ENCODE peak calls at places on chromosomes 6 and 20, in four cellular contexts. J is lower leg skin, S is right lobe of liver, K is GM12891. M is an unnamed sample.

GRCh38 chr6:5590187-5590586 is 328.9 kb downstream of the FARS2 start:
- DNase-seq in J (no peak), S (no peak), K (no peak), M (no peak)

GRCh38 chr6:137434640-137435039 is 59.6 kb downstream of the OLIG3 start:
- DNase-seq in J (no peak), S (no peak), K (no peak), M (no peak)

GRCh38 chr6:31140643-31141042 is 1.8 kb upstream of the PSORS1C2 start:
- DNase-seq in J (no peak), S (no peak), K (no peak), M (no peak)

GRCh38 chr6:149248688-149249369 is 68.7 kb upstream of the TAB2 start:
- DNase-seq in J (no peak), S (no peak), K (no peak), M (no peak)

GRCh38 chr20:63372971-63373885 is 12.1 kb upstream of the CHRNA4 start:
- DNase-seq in J (no peak), S (no peak), K (no peak), M (no peak)

GRCh38 chr6:162198925-162199324 is 528.6 kb downstream of the PRKN start:
- DNase-seq in J (no peak), S (no peak), K (no peak), M (no peak)

GRCh38 chr6:2784930-2785329 is 19.7 kb downstream of the WRNIP1 start:
- DNase-seq in J (no peak), S (no peak), K (no peak), M (no peak)

GRCh38 chr6:159899994-159900745 is 9.4 kb downstream of the MAS1 start:
- DNase-seq in J (no peak), S (no peak), K (no peak), M (no peak)

DNA sequence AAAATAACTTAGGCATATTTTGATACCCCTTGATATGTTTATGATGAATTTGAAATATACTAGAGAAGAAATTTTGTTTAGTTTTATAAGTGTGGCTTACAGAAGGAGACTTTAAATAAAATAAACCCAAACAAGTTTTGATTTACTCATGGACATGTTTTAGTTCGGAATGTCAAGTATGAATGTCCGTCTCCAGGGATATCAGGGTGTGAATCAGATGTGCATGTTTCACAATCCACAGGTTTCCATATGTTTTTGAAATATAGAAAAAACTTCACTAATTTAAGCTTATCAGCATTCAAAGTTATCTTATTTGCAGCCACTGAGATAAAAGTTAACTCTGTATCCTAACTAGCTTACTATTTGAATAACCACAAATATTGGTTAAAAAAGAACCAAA is 51.5 kb downstream of the PLCB1 start:
- DNase-seq in J (no peak), S (no peak), K (no peak), M (no peak)
- TF ChIP-seq POLR2A in J (no peak), S (no peak), K (no peak), M (no peak)

DNA sequence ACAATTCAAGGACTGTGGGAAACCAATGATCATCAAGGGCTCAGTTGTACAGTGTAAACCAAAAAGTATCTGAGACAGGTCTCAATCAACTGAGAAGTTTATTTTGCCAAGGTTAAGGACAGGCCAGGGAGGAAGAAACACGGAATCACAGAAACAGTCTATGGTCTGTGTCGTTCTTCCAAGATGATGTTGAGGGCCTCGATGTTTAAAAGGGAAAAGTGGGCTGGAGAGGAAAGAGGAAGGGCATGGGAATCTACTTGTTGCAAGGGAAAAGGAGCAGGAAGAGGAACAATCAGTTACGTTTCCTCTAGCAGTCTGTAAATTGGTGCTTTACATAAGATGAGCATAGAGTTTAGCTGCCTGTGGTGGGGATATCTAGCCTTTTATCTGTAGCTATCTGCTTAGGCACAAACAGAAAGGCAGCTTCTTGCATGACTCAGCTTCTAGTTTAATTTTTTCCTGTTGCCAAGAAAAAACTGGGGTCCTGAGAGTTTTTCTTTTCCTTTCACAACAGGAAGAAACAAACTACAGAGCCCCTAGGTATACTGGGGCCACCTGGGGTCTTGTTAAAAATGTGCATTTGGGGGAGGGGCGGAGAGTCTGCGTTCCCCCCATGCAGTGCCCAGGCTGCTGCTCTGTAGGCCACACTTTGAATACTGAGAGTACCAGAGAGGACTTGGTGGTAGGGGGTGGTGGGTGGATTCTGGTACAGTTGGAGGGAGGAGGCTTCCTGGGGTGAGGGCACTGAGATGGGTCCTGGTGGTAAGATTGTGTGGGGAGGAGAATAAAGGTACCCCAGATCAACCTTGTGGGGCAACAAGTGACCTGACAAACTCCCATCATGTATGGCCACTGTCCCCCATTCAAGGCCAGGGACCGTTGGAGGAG is 35.3 kb upstream of the EZR start:
- DNase-seq in J (no peak), S (no peak), K (no peak), M (no peak)
- TF ChIP-seq POLR2A in J (no peak), S (no peak), K (no peak), M (no peak)

GRCh38 chr6:68636710-68637470 is 1.8 kb downstream of the ADGRB3 start:
- DNase-seq in J (no peak), S (no peak), K (no peak), M (no peak)
- TF ChIP-seq POLR2A in J (no peak), S (no peak), K (no peak), M (no peak)

DNA sequence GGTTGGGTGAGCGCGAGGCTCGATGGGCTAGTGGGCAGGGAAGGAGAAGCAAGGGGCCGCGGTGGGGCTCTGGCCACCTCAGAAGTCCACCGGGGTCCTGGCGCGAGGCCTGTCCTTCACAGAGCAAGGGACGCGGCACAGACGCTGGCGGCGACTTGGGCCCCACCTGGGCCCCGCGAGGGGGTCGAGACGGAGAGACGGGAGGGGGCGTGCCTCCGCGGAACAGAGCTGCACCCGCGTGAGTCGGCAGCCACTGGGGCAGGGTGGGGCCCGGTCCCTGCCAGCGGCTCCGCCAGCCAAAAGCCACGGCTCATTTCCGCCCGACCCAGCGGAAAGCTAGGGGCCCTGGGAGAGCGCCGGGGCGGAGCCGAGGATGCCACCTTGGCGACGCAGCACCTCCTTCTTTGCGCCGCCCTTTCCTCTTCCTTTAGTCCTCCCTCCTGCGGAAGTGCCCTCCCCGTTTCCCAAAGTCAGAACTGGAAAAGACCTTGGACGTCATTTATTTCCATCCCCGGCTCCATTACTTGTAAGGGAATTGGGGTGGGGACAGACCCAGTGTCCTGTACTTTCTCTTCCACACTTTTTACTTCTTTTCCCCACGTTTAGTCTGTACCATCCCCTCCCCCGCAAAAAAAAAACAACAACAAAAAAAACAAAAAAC is at the start of gene CUL7:
- DNase-seq in J (peak; percentile 93), S (peak; percentile 94), K (peak; percentile 99), M (peak; percentile 99)
- TF ChIP-seq POLR2A in J (no peak), S (peak; percentile 86), K (peak; percentile 90), M (peak; percentile 92)

DNA sequence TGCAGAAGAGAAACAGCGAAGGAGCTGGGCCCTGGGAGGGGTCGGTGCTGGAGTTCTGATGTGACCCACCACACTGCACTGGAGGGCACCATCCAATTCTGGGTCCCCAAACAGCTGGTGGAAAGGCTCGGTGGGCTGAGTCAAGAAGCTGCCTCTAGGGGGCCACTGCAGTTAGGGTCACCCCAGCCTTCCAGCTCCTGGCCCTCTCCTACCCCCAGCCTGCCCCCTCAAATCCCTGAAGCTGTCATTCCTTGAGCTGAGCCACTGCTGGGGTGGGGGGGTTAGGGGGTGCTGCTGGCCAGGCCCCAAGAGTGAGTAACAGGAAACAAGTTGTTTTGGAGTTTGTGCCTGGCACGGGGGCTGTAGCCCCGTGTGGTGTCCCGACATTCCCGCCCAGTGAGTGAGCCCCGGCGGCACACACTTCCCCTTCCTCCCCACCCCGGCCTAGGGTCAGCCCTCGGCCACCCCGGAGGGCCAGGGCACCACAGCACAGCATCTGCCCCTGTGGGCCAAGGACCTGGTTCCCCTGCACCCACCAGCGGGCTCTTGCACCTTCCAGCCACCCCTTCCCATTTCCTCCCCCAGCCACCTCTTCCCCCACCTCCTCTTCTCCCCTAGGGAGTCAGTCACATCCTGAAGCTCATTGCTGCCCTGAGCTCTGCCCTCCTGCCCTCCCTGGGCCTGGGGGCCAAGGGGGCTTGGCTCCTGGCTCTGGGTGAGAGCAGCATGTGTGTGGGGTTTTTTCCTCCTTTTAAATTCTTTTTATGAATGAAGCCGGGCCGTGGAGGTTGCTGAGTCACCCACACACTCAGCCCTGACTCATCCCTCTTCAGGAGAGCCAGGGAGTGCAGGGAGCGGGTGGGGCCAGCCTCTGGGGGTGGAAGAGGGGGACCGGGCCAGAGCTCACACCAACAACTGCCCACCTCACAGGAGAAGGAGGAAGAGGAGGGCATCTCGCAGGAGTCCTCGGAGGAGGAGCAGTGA is 4.6 kb downstream of the SMIM29 start:
- DNase-seq in J (no peak), S (peak; percentile 75), K (no peak), M (no peak)
- TF ChIP-seq POLR2A in J (no peak), S (no peak), K (no peak), M (no peak)

M was measured in GM12892.